ENCODE peak calls at places on chromosomes 11 and 22, in four cellular contexts. E is kidney epithelial cell, N is tibial nerve, B is mucosa of descending colon. D is an unnamed sample.

GRCh38 chr11:6357222-6357621 is 33.1 kb upstream of the SMPD1 start:
- DNase-seq in E (peak), N (no peak), B (no peak), D (peak)

GRCh38 chr11:78140392-78141077 is 1.1 kb upstream of the ALG8 start:
- DNase-seq in E (no peak), N (no peak), B (no peak), D (no peak)

GRCh38 chr11:118889796-118890195 is 6.1 kb downstream of the CXCR5 start:
- DNase-seq in E (no peak), N (no peak), B (no peak), D (no peak)

GRCh38 chr11:78372114-78372768 is 45.4 kb downstream of the GAB2 start:
- DNase-seq in E (no peak), N (no peak), B (no peak), D (no peak)

GRCh38 chr11:128544625-128545024 is 42.7 kb downstream of the ETS1 start:
- DNase-seq in E (no peak), N (no peak), B (no peak), D (no peak)

GRCh38 chr22:45893516-45893915 is 83.4 kb downstream of the WNT7B start:
- DNase-seq in E (no peak), N (no peak), B (peak), D (no peak)

GRCh38 chr11:120546312-120547205 is 35.0 kb downstream of the GRIK4 start:
- DNase-seq in E (peak), N (no peak), B (peak), D (peak)

GRCh38 chr11:26331911-26332571 is at the start of gene ANO3:
- DNase-seq in E (peak), N (no peak), B (peak), D (peak)

GRCh38 chr22:17891427-17892167 is 117.3 kb upstream of the BID start:
- DNase-seq in E (no peak), N (no peak), B (peak), D (no peak)

GRCh38 chr22:30204742-30205111 is 41.8 kb downstream of the LIF start:
- DNase-seq in E (no peak), N (no peak), B (no peak), D (no peak)

GRCh38 chr22:19879248-19879575 is 24.5 kb upstream of the GNB1L start:
- DNase-seq in E (no peak), N (no peak), B (no peak), D (no peak)

GRCh38 chr22:22392131-22392530 is 116.4 kb downstream of the ZNF280B start:
- DNase-seq in E (no peak), N (no peak), B (no peak), D (no peak)

GRCh38 chr22:21762712-21763581 is 27.4 kb upstream of the YPEL1 start:
- DNase-seq in E (no peak), N (no peak), B (no peak), D (no peak)

GRCh38 chr22:42078469-42079318 is 806 bp upstream of the SMDT1 start:
- DNase-seq in E (no peak), N (no peak), B (no peak), D (no peak)

GRCh38 chr22:36873614-36874308 is 13.0 kb downstream of the NCF4 start:
- DNase-seq in E (no peak), N (no peak), B (no peak), D (peak)

GRCh38 chr11:35558468-35558867 is 33.1 kb upstream of the PAMR1 start:
- DNase-seq in E (no peak), N (no peak), B (no peak), D (no peak)

GRCh38 chr22:29032584-29032983 is 29.0 kb downstream of the C22orf31 start:
- DNase-seq in E (no peak), N (no peak), B (no peak), D (peak)

GRCh38 chr22:22348127-22348814 is 103.7 kb downstream of the VPREB1 start:
- DNase-seq in E (no peak), N (no peak), B (no peak), D (no peak)

GRCh38 chr11:94776351-94777321 is 8.5 kb downstream of the AMOTL1 start:
- DNase-seq in E (no peak), N (no peak), B (no peak), D (no peak)

GRCh38 chr11:8719260-8720190 is 36.9 kb downstream of the RPL27A start:
- DNase-seq in E (peak), N (no peak), B (no peak), D (peak)

GRCh38 chr11:15893080-15893492 is 463.3 kb downstream of the SOX6 start:
- DNase-seq in E (peak), N (no peak), B (no peak), D (no peak)

GRCh38 chr11:71094296-71095077 is 157.9 kb downstream of the SHANK2 start:
- DNase-seq in E (no peak), N (no peak), B (peak), D (no peak)

GRCh38 chr11:1842149-1843097 is 3.6 kb downstream of the TNNI2 start:
- DNase-seq in E (no peak), N (no peak), B (peak), D (no peak)

GRCh38 chr11:128448487-128448886 is 138.9 kb downstream of the ETS1 start:
- DNase-seq in E (peak), N (no peak), B (peak), D (peak)

GRCh38 chr11:18310800-18311340 is 11.1 kb downstream of the HPS5 start:
- DNase-seq in E (no peak), N (no peak), B (no peak), D (no peak)

GRCh38 chr11:46277313-46277622 is 194 bp upstream of the CREB3L1 start:
- DNase-seq in E (no peak), N (no peak), B (no peak), D (no peak)

GRCh38 chr11:60766547-60766946 is 9.9 kb downstream of the MS4A15 start:
- DNase-seq in E (no peak), N (no peak), B (no peak), D (no peak)

GRCh38 chr11:60765355-60765754 is 8.7 kb downstream of the MS4A15 start:
- DNase-seq in E (no peak), N (no peak), B (no peak), D (no peak)

GRCh38 chr11:60769273-60769672 is 12.6 kb downstream of the MS4A15 start:
- DNase-seq in E (no peak), N (no peak), B (no peak), D (no peak)

GRCh38 chr11:60768202-60768601 is 11.5 kb downstream of the MS4A15 start:
- DNase-seq in E (no peak), N (no peak), B (no peak), D (no peak)

GRCh38 chr11:60767388-60767811 is 10.7 kb downstream of the MS4A15 start:
- DNase-seq in E (no peak), N (no peak), B (no peak), D (no peak)
- TF ChIP-seq CTCF in E (peak), N (no peak), B (no peak), D (peak)

DNA sequence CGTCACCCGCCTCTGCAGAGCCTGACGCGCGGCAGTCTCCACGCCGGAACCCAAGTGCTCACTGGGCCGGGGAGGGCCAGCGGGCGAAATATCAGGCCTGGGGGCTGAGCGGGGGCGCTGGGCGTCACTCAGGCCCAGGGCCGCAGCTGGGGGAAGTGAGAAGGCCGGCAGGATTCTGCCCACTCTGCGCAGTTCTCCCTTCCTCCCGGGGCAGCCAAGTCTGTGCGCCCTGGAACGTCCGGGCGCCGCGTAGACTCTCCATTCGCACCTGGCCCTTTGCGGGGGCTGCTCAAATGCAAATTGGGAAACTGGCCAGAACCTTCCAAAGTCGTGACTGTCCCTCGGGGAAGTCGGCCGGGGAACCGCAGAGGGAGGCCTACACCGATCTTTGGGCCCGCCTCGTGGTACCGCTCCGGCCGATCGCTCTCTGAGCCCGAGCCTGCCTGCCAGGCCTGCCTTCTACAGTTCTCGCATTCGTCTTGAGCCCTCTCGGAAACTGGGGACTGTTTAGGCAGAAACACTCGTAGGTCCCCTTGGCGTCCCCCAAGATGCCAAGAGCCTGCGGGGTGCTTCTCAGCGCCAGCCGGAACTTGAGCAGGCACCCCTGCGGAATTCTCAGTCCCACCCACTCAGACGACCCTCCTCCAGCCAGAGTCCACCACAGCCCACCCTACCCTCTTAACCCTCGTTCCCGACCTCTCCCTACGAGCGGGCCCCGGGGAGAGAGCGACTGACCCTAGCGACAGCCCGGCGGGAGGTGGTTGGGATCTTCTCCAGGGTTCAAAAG is 2.1 kb upstream of the SLC6A5 start:
- DNase-seq in E (no peak), N (no peak), B (no peak), D (no peak)
- H3K4me3 ChIP-seq in E (no peak), N (no peak), B (no peak), D (no peak)

GRCh38 chr11:134976540-134976939 is 564.5 kb upstream of the B3GAT1 start:
- DNase-seq in E (no peak), N (no peak), B (no peak), D (no peak)

GRCh38 chr11:134980819-134981710 is 569.0 kb upstream of the B3GAT1 start:
- DNase-seq in E (no peak), N (no peak), B (no peak), D (no peak)

GRCh38 chr11:134975866-134976265 is 563.8 kb upstream of the B3GAT1 start:
- DNase-seq in E (no peak), N (no peak), B (no peak), D (no peak)

GRCh38 chr11:134981824-134982223 is 569.8 kb upstream of the B3GAT1 start:
- DNase-seq in E (no peak), N (no peak), B (no peak), D (no peak)

GRCh38 chr11:134978388-134979088 is 566.5 kb upstream of the B3GAT1 start:
- DNase-seq in E (no peak), N (no peak), B (no peak), D (no peak)
- TF ChIP-seq CTCF in E (no peak), N (no peak), B (no peak), D (no peak)

GRCh38 chr11:19714093-19714386 is 1.4 kb downstream of the NAV2 start:
- DNase-seq in E (no peak), N (no peak), B (no peak), D (no peak)

GRCh38 chr11:19713221-19714092 is 820 bp downstream of the NAV2 start:
- DNase-seq in E (no peak), N (no peak), B (peak), D (no peak)

GRCh38 chr11:19712281-19713220 is at the start of gene NAV2:
- DNase-seq in E (no peak), N (peak), B (peak), D (no peak)

GRCh38 chr11:19714387-19715363 is 2.0 kb downstream of the NAV2 start:
- DNase-seq in E (no peak), N (no peak), B (peak), D (peak)

GRCh38 chr11:19715373-19715772 is 2.7 kb downstream of the NAV2 start:
- DNase-seq in E (peak), N (no peak), B (no peak), D (peak)
- H3K4me3 ChIP-seq in E (peak), N (peak), B (no peak), D (peak)

GRCh38 chr11:40125054-40125453 is 1334.4 kb downstream of the LRRC4C start:
- DNase-seq in E (no peak), N (no peak), B (no peak), D (no peak)

GRCh38 chr11:40132881-40133280 is 1326.6 kb downstream of the LRRC4C start:
- DNase-seq in E (no peak), N (no peak), B (no peak), D (no peak)

GRCh38 chr11:40130427-40130826 is 1329.0 kb downstream of the LRRC4C start:
- DNase-seq in E (no peak), N (no peak), B (no peak), D (no peak)

GRCh38 chr11:40133526-40133925 is 1325.9 kb downstream of the LRRC4C start:
- DNase-seq in E (no peak), N (no peak), B (no peak), D (no peak)

GRCh38 chr11:40129276-40129675 is 1330.2 kb downstream of the LRRC4C start:
- DNase-seq in E (no peak), N (no peak), B (no peak), D (no peak)
- TF ChIP-seq CTCF in E (peak), N (peak), B (no peak), D (peak)

DNA sequence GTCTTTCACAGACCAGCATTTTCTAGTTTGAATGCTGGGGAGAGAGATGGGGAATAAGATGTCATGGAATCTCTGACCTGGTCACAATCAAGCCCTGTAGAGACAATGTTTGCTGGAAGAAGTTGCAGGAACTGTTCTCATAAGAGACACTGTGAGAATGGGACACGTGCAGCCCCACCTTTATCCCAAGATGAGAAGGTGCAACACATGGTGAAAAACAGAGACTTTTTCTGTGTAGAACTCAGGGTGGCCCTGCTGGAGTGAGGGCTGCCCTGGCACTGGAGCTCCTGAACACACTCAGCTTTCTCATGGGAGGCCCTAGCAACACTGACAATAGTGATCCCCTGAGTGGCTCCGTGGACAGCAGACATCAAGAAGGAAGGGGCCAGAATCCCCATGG is 106.6 kb downstream of the ME3 start:
- DNase-seq in E (no peak), N (no peak), B (no peak), D (no peak)
- H3K4me3 ChIP-seq in E (no peak), N (no peak), B (no peak), D (no peak)

GRCh38 chr11:68342459-68343158 is 30.2 kb downstream of the LRP5 start:
- DNase-seq in E (no peak), N (no peak), B (no peak), D (no peak)
- TF ChIP-seq CTCF in E (no peak), N (no peak), B (no peak), D (no peak)

GRCh38 chr22:49481651-49482399 is 345.8 kb downstream of the BRD1 start:
- DNase-seq in E (no peak), N (no peak), B (no peak), D (no peak)

GRCh38 chr22:49482811-49483210 is 344.9 kb downstream of the BRD1 start:
- DNase-seq in E (no peak), N (no peak), B (no peak), D (no peak)

GRCh38 chr22:49479566-49479965 is 348.1 kb downstream of the BRD1 start:
- DNase-seq in E (no peak), N (no peak), B (no peak), D (no peak)

GRCh38 chr22:49480896-49481650 is 346.6 kb downstream of the BRD1 start:
- DNase-seq in E (no peak), N (no peak), B (no peak), D (no peak)

GRCh38 chr22:49480340-49480739 is 347.3 kb downstream of the BRD1 start:
- DNase-seq in E (no peak), N (no peak), B (no peak), D (no peak)
- H3K4me3 ChIP-seq in E (no peak), N (no peak), B (no peak), D (no peak)

D was measured in epithelial cell of proximal tubule.